ENCODE peak calls at places on chromosomes 2 and 18, in six cellular contexts. H, C, V, N, Z and E are unnamed samples.

GRCh38 chr2:222904557-222905258 is 43.9 kb downstream of the ACSL3 start:
- DNase-seq in H (no peak), C (no peak), V (no peak), N (no peak), Z (no peak), E (no peak)

GRCh38 chr2:85104228-85104627 is 29.0 kb upstream of the TCF7L1 start:
- DNase-seq in H (no peak), C (no peak), V (no peak), N (no peak), Z (no peak), E (no peak)

GRCh38 chr18:34767601-34768027 is 57.5 kb downstream of the DTNA start:
- DNase-seq in H (no peak), C (no peak), V (no peak), N (no peak), Z (no peak), E (no peak)

GRCh38 chr18:21257383-21257782 is 15.4 kb downstream of the GREB1L start:
- DNase-seq in H (no peak), C (no peak), V (no peak), N (no peak), Z (no peak), E (no peak)

GRCh38 chr2:191318729-191319078 is 73.5 kb downstream of the MYO1B start:
- DNase-seq in H (no peak), C (no peak), V (no peak), N (no peak), Z (no peak), E (peak; percentile 35)

GRCh38 chr18:33761363-33761762 is 183.3 kb downstream of the ASXL3 start:
- DNase-seq in H (peak; percentile 58), C (no peak), V (no peak), N (no peak), Z (no peak), E (peak; percentile 30)

GRCh38 chr18:23155537-23155936 is 20.3 kb downstream of the CABLES1 start:
- DNase-seq in H (no peak), C (no peak), V (no peak), N (no peak), Z (no peak), E (no peak)

GRCh38 chr2:173630425-173631122 is 275.9 kb downstream of the CDCA7 start:
- DNase-seq in H (no peak), C (no peak), V (no peak), N (no peak), Z (no peak), E (no peak)

GRCh38 chr2:47640356-47640755 is 142.6 kb upstream of the MSH6 start:
- DNase-seq in H (no peak), C (no peak), V (no peak), N (no peak), Z (no peak), E (no peak)

GRCh38 chr2:200311139-200311538 is 4.6 kb downstream of the SPATS2L start:
- DNase-seq in H (no peak), C (no peak), V (no peak), N (no peak), Z (no peak), E (no peak)